ENCODE peak calls at places on chromosomes 3 and 15, in six cellular contexts. C, N, A, S, E and Q are unnamed samples.

GRCh38 chr3:126031981-126032471 is 51.9 kb downstream of the SLC41A3 start:
- DNase-seq in A (no peak), S (no peak), E (no peak), N (no peak), C (peak; percentile 26), Q (peak; percentile 17)

GRCh38 chr3:116280130-116280740 is 165.1 kb downstream of the LSAMP start:
- DNase-seq in C (no peak), A (no peak), N (no peak), S (no peak), E (no peak), Q (no peak)

GRCh38 chr3:40020689-40021088 is 211.3 kb downstream of the MYRIP start:
- DNase-seq in N (no peak), E (no peak), A (no peak), S (no peak), C (no peak), Q (no peak)

GRCh38 chr3:195546130-195546560 is 3.0 kb upstream of the PPP1R2 start:
- DNase-seq in C (peak; percentile 81), S (peak; percentile 62), A (no peak), E (peak; percentile 75), N (peak; percentile 92), Q (no peak)

GRCh38 chr3:12182687-12183441 is 24.2 kb upstream of the TIMP4 start:
- DNase-seq in A (no peak), S (no peak), N (no peak), E (no peak), C (no peak), Q (no peak)

GRCh38 chr3:81684739-81685395 is 76.6 kb downstream of the GBE1 start:
- DNase-seq in N (peak; percentile 64), C (no peak), S (peak; percentile 20), E (no peak), A (no peak), Q (no peak)

GRCh38 chr15:74397239-74398068 is 30.0 kb upstream of the CYP11A1 start:
- DNase-seq in N (no peak), C (no peak), S (no peak), E (no peak), A (no peak), Q (no peak)

GRCh38 chr3:47022540-47023161 is 43.2 kb downstream of the NBEAL2 start:
- DNase-seq in A (no peak), C (no peak), E (no peak), S (no peak), N (peak; percentile 42), Q (no peak)

GRCh38 chr3:102883515-102883914 is 448.7 kb downstream of the ZPLD1 start:
- DNase-seq in S (no peak), A (no peak), C (no peak), N (no peak), E (no peak), Q (no peak)

GRCh38 chr3:21894459-21895083 is 143.6 kb upstream of the ZNF385D start:
- DNase-seq in N (peak; percentile 53), A (no peak), E (no peak), C (no peak), S (no peak), Q (no peak)

GRCh38 chr15:77871838-77872371 is 205.6 kb downstream of the TBC1D2B start:
- DNase-seq in C (no peak), N (no peak), A (peak; percentile 52), E (no peak), S (no peak), Q (no peak)

GRCh38 chr3:25355034-25355898 is 72.8 kb upstream of the RARB start:
- DNase-seq in N (no peak), S (no peak), A (no peak), C (no peak), E (no peak), Q (no peak)

GRCh38 chr3:182413061-182413460 is 380.2 kb upstream of the ATP11B start:
- DNase-seq in A (no peak), E (no peak), C (no peak), S (no peak), N (no peak), Q (no peak)

GRCh38 chr3:28556195-28556594 is 207.6 kb upstream of the AZI2 start:
- DNase-seq in C (no peak), S (no peak), A (no peak), E (no peak), N (no peak), Q (no peak)

GRCh38 chr3:57935539-57935938 is 72.7 kb upstream of the FLNB start:
- DNase-seq in C (no peak), S (no peak), A (no peak), N (no peak), E (no peak), Q (no peak)

GRCh38 chr3:45819543-45819942 is 22.4 kb downstream of the LZTFL1 start:
- DNase-seq in N (peak; percentile 86), A (no peak), C (no peak), S (no peak), E (no peak), Q (no peak)

GRCh38 chr15:76625267-76625666 is 279.9 kb downstream of the SCAPER start:
- DNase-seq in N (no peak), A (no peak), E (no peak), C (no peak), S (no peak), Q (no peak)

GRCh38 chr15:99426431-99427105 is 139.2 kb upstream of the MEF2A start:
- DNase-seq in C (no peak), N (no peak), S (no peak), E (no peak), A (peak; percentile 24), Q (no peak)

GRCh38 chr3:31462050-31462569 is 70.6 kb upstream of the STT3B start:
- DNase-seq in N (no peak), C (no peak), E (no peak), S (peak; percentile 37), A (no peak), Q (no peak)

GRCh38 chr3:54572197-54572895 is 355.5 kb downstream of the LRTM1 start:
- DNase-seq in N (no peak), C (no peak), S (no peak), A (no peak), E (no peak), Q (no peak)

GRCh38 chr3:151434151-151434890 is 26.5 kb downstream of the IGSF10 start:
- DNase-seq in E (no peak), N (peak; percentile 96), C (no peak), A (no peak), S (no peak), Q (no peak)

GRCh38 chr3:25426408-25426807 is 1.7 kb upstream of the RARB start:
- DNase-seq in E (peak; percentile 56), A (no peak), S (no peak), N (no peak), C (no peak), Q (no peak)

GRCh38 chr3:32220006-32220405 is 18.5 kb upstream of the CMTM8 start:
- DNase-seq in C (no peak), A (no peak), N (peak; percentile 6), E (no peak), S (no peak), Q (no peak)

GRCh38 chr15:88091444-88092016 is 165.0 kb downstream of the NTRK3 start:
- DNase-seq in S (no peak), E (no peak), C (no peak), N (no peak), A (no peak), Q (no peak)

DNA sequence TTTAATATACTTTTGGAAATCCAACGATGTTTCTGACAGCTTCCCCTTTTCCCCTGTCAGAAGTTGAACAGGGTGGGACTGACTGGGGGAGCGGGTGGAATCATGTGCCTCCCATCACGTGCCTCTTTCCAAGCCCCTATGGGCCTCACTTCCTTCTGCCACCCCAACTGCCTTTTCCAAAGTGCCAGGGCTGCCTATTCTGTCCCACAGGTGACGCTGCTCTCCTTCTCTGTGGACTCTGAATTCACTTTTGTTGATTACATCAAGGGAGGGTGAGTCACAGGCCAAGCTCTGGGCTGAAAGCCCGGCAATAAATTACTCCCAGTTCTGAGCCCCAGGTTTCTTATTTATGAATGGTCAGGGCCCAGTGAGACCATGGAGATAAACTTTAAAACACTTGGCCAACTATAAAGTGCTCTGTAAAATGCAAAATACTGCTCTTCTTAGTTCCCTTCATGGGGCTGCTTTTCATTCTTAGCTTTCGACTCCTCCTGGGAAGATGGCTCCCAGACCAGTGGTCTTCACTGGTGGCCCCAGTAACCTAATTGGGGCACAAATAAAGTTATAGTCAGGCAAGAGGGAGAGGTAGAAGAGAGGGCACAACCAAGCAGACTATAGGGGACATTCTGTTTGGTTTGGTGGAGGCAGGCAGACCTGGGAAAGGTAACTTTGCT is 12.3 kb downstream of the CPNE9 start:
- DNase-seq in C (no peak), N (peak; percentile 86), S (peak; percentile 75), A (no peak), E (peak; percentile 77), Q (no peak)
- TF ChIP-seq CTCF in C (peak; percentile 20), N (peak; percentile 94), S (peak; percentile 91), A (no peak), E (peak; percentile 91), Q (no peak)

GRCh38 chr3:169379496-169380121 is 283.9 kb downstream of the MECOM start:
- DNase-seq in A (no peak), N (no peak), E (no peak), S (no peak), C (no peak), Q (no peak)

GRCh38 chr3:169384576-169384975 is 278.9 kb downstream of the MECOM start:
- DNase-seq in C (no peak), N (no peak), E (no peak), S (no peak), A (no peak), Q (no peak)

GRCh38 chr3:169387751-169388696 is 275.5 kb downstream of the MECOM start:
- DNase-seq in N (peak; percentile 17), E (no peak), C (peak; percentile 76), S (peak; percentile 20), A (no peak), Q (peak; percentile 20)

GRCh38 chr3:169382309-169382708 is 281.2 kb downstream of the MECOM start:
- DNase-seq in S (no peak), C (no peak), A (no peak), E (no peak), N (no peak), Q (no peak)

GRCh38 chr3:169383770-169384169 is 279.7 kb downstream of the MECOM start:
- DNase-seq in C (no peak), E (no peak), S (no peak), N (no peak), A (no peak), Q (no peak)
- TF ChIP-seq CTCF in C (no peak), E (no peak), S (no peak), N (no peak), A (no peak), Q (no peak)

DNA sequence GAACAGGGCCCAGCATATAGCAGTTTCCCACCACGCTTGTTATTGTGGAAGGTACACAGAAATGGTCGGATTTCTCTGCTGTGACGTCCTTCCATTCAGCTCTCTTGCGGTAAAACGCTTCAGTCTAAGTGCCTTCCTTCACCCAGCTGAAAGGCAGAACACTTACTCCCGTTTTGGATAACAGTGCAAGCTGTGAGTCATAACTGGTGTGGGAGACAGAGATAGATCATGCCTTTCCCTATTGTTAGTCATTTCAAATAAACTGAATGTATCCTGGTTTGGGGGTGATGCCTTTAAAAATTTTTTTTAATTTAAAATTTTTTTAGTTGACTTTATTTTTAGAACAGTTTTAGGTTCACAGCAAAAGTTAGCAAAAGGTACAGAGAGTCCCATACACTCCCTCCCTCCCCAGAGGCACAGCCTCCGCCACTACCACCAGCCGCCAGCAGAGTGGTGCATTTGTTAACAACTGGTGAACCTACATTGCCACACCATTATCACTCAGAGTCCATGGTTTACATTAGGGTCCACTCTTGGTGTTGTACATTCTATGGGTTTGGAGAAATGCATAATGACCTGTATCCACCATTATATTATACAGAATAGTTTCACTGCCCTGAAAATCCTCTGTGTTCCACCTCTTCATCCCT is 94.9 kb upstream of the NSMCE3 start:
- DNase-seq in C (no peak), N (peak; percentile 57), S (peak; percentile 4), A (peak; percentile 46), E (no peak), Q (no peak)
- TF ChIP-seq CTCF in C (no peak), N (no peak), S (no peak), A (peak; percentile 45), E (no peak), Q (no peak)

GRCh38 chr15:69160976-69161877 is 792 bp downstream of the GLCE start:
- DNase-seq in E (no peak), C (no peak), S (peak; percentile 30), A (peak; percentile 50), N (peak; percentile 33), Q (peak; percentile 55)
- TF ChIP-seq CTCF in E (no peak), C (no peak), S (peak; percentile 74), A (no peak), N (peak; percentile 33), Q (no peak)